ENCODE peak calls at places on chromosomes 13 and 19, in nine cellular contexts. One of them, this sample, is unnamed.

GRCh38 chr13:35791191-35791902 is 314.9 kb upstream of the MAB21L1 start:
- DNase-seq in brain microvascular endothelial cell: no peak
- DNase-seq in spleen: no peak
- DNase-seq in uterus: no peak
- DNase-seq in tibial artery: no peak
- DNase-seq in right lobe of liver: no peak
- DNase-seq in IMR-90: peak
- DNase-seq in Peyer's patch: no peak
- DNase-seq in thyroid gland: no peak
- DNase-seq in this sample: no peak

GRCh38 chr19:19460258-19460731 is 54.8 kb downstream of the GATAD2A start:
- DNase-seq in brain microvascular endothelial cell: no peak
- DNase-seq in spleen: peak
- DNase-seq in uterus: no peak
- DNase-seq in tibial artery: no peak
- DNase-seq in right lobe of liver: no peak
- DNase-seq in IMR-90: peak
- DNase-seq in Peyer's patch: peak
- DNase-seq in thyroid gland: no peak
- DNase-seq in this sample: peak

GRCh38 chr19:11364296-11364904 is 9.2 kb downstream of the PLPPR2 start:
- DNase-seq in brain microvascular endothelial cell: no peak
- DNase-seq in spleen: no peak
- DNase-seq in uterus: no peak
- DNase-seq in tibial artery: no peak
- DNase-seq in right lobe of liver: no peak
- DNase-seq in IMR-90: no peak
- DNase-seq in Peyer's patch: no peak
- DNase-seq in thyroid gland: no peak
- DNase-seq in this sample: no peak

GRCh38 chr19:29397748-29398147 is 128.0 kb upstream of the VSTM2B start:
- DNase-seq in brain microvascular endothelial cell: no peak
- DNase-seq in spleen: no peak
- DNase-seq in uterus: no peak
- DNase-seq in tibial artery: no peak
- DNase-seq in right lobe of liver: no peak
- DNase-seq in IMR-90: no peak
- DNase-seq in Peyer's patch: no peak
- DNase-seq in thyroid gland: no peak
- DNase-seq in this sample: no peak

GRCh38 chr19:39128511-39129079 is 3.0 kb downstream of the PAK4 start:
- DNase-seq in brain microvascular endothelial cell: no peak
- DNase-seq in spleen: no peak
- DNase-seq in uterus: no peak
- DNase-seq in tibial artery: no peak
- DNase-seq in right lobe of liver: no peak
- DNase-seq in IMR-90: no peak
- DNase-seq in Peyer's patch: peak
- DNase-seq in thyroid gland: no peak
- DNase-seq in this sample: no peak

GRCh38 chr19:14475251-14476073 is at the start of gene PTGER1:
- DNase-seq in brain microvascular endothelial cell: no peak
- DNase-seq in spleen: no peak
- DNase-seq in uterus: no peak
- DNase-seq in tibial artery: no peak
- DNase-seq in right lobe of liver: no peak
- DNase-seq in IMR-90: peak
- DNase-seq in Peyer's patch: no peak
- DNase-seq in thyroid gland: no peak
- DNase-seq in this sample: no peak

GRCh38 chr13:101127741-101128353 is 288.5 kb downstream of the NALCN start:
- DNase-seq in brain microvascular endothelial cell: peak
- DNase-seq in spleen: no peak
- DNase-seq in uterus: no peak
- DNase-seq in tibial artery: no peak
- DNase-seq in right lobe of liver: no peak
- DNase-seq in IMR-90: peak
- DNase-seq in Peyer's patch: no peak
- DNase-seq in thyroid gland: peak
- DNase-seq in this sample: no peak

GRCh38 chr13:35789335-35790166 is 313.1 kb upstream of the MAB21L1 start:
- DNase-seq in brain microvascular endothelial cell: peak
- DNase-seq in spleen: no peak
- DNase-seq in uterus: no peak
- DNase-seq in tibial artery: no peak
- DNase-seq in right lobe of liver: no peak
- DNase-seq in IMR-90: peak
- DNase-seq in Peyer's patch: no peak
- DNase-seq in thyroid gland: no peak
- DNase-seq in this sample: no peak

GRCh38 chr13:76994281-76994680 is 2.4 kb downstream of the CLN5 start:
- DNase-seq in brain microvascular endothelial cell: no peak
- DNase-seq in spleen: no peak
- DNase-seq in uterus: no peak
- DNase-seq in tibial artery: no peak
- DNase-seq in right lobe of liver: no peak
- DNase-seq in IMR-90: no peak
- DNase-seq in Peyer's patch: no peak
- DNase-seq in thyroid gland: no peak
- DNase-seq in this sample: no peak

GRCh38 chr13:107942030-107942617 is 273.2 kb downstream of the LIG4 start:
- DNase-seq in brain microvascular endothelial cell: no peak
- DNase-seq in spleen: no peak
- DNase-seq in uterus: no peak
- DNase-seq in tibial artery: no peak
- DNase-seq in right lobe of liver: no peak
- DNase-seq in IMR-90: no peak
- DNase-seq in Peyer's patch: no peak
- DNase-seq in thyroid gland: no peak
- DNase-seq in this sample: no peak

GRCh38 chr19:575527-576506 is 3.4 kb downstream of the BSG start:
- DNase-seq in brain microvascular endothelial cell: no peak
- DNase-seq in spleen: no peak
- DNase-seq in uterus: peak
- DNase-seq in tibial artery: no peak
- DNase-seq in right lobe of liver: peak
- DNase-seq in IMR-90: peak
- DNase-seq in Peyer's patch: no peak
- DNase-seq in thyroid gland: peak
- DNase-seq in this sample: peak

GRCh38 chr13:26941345-26942174 is 181.0 kb upstream of the GPR12 start:
- DNase-seq in brain microvascular endothelial cell: peak
- DNase-seq in spleen: no peak
- DNase-seq in uterus: no peak
- DNase-seq in tibial artery: no peak
- DNase-seq in right lobe of liver: no peak
- DNase-seq in IMR-90: peak
- DNase-seq in Peyer's patch: no peak
- DNase-seq in thyroid gland: no peak
- DNase-seq in this sample: no peak

GRCh38 chr13:30576528-30576927 is 41.2 kb upstream of the USPL1 start:
- DNase-seq in brain microvascular endothelial cell: peak
- DNase-seq in spleen: no peak
- DNase-seq in uterus: no peak
- DNase-seq in tibial artery: no peak
- DNase-seq in right lobe of liver: no peak
- DNase-seq in IMR-90: peak
- DNase-seq in Peyer's patch: no peak
- DNase-seq in thyroid gland: peak
- DNase-seq in this sample: no peak

GRCh38 chr13:98368019-98368418 is 190.9 kb upstream of the RNF113B start:
- DNase-seq in brain microvascular endothelial cell: no peak
- DNase-seq in spleen: no peak
- DNase-seq in uterus: no peak
- DNase-seq in tibial artery: no peak
- DNase-seq in right lobe of liver: no peak
- DNase-seq in IMR-90: peak
- DNase-seq in Peyer's patch: no peak
- DNase-seq in thyroid gland: peak
- DNase-seq in this sample: no peak
- H3K27ac ChIP-seq in brain microvascular endothelial cell: no peak
- H3K27ac ChIP-seq in spleen: no peak
- H3K27ac ChIP-seq in uterus: no peak
- H3K27ac ChIP-seq in tibial artery: no peak
- H3K27ac ChIP-seq in right lobe of liver: no peak
- H3K27ac ChIP-seq in IMR-90: peak
- H3K27ac ChIP-seq in Peyer's patch: no peak
- H3K27ac ChIP-seq in thyroid gland: peak
- H3K27ac ChIP-seq in this sample: no peak

DNA sequence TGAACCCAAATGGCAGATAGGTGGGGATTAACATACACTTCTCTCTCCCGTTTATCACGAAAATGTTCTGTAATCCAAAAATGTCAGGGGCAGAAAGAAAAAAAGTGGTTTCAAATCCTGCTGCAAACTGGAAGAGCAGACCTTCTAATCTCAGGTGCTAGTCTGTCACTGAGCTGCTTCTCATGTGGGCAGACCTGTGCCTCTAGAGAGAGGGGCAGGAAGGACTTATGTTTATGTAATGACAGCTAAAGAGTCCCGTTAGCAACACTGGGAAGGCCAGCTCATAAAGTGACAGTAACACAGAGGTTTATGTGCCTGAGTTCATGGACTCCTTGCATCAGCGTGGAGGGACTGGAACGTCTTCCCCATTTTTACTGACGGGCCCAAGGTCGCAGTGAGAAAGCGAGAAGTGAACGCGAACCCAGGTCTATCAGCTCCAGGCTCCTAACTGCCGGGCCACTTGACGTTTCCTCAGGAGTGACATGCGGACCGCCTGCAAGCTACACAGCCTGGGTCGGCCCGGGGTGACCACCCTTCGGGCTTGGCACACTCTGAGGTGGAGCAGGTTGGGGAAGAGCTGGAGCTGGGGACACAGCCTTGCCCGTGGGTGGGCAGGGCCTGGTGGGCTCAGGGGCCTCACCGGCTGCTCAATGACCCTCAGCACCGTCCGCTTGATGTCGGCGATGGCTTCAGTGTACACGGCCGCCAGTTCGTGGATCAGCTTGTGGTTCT is 9.6 kb upstream of the RSPH6A start:
- DNase-seq in brain microvascular endothelial cell: no peak
- DNase-seq in spleen: no peak
- DNase-seq in uterus: no peak
- DNase-seq in tibial artery: no peak
- DNase-seq in right lobe of liver: no peak
- DNase-seq in IMR-90: no peak
- DNase-seq in Peyer's patch: no peak
- DNase-seq in thyroid gland: no peak
- DNase-seq in this sample: no peak
- H3K27ac ChIP-seq in brain microvascular endothelial cell: no peak
- H3K27ac ChIP-seq in spleen: no peak
- H3K27ac ChIP-seq in uterus: no peak
- H3K27ac ChIP-seq in tibial artery: no peak
- H3K27ac ChIP-seq in right lobe of liver: no peak
- H3K27ac ChIP-seq in IMR-90: no peak
- H3K27ac ChIP-seq in Peyer's patch: no peak
- H3K27ac ChIP-seq in thyroid gland: no peak
- H3K27ac ChIP-seq in this sample: no peak

GRCh38 chr13:98938801-98939200 is 39.1 kb downstream of the DOCK9 start:
- DNase-seq in brain microvascular endothelial cell: no peak
- DNase-seq in spleen: peak
- DNase-seq in uterus: no peak
- DNase-seq in tibial artery: no peak
- DNase-seq in right lobe of liver: no peak
- DNase-seq in IMR-90: no peak
- DNase-seq in Peyer's patch: no peak
- DNase-seq in thyroid gland: no peak
- DNase-seq in this sample: no peak

GRCh38 chr13:98939552-98940306 is 38.1 kb downstream of the DOCK9 start:
- DNase-seq in brain microvascular endothelial cell: no peak
- DNase-seq in spleen: peak
- DNase-seq in uterus: peak
- DNase-seq in tibial artery: no peak
- DNase-seq in right lobe of liver: no peak
- DNase-seq in IMR-90: no peak
- DNase-seq in Peyer's patch: no peak
- DNase-seq in thyroid gland: no peak
- DNase-seq in this sample: no peak

GRCh38 chr13:98940325-98940724 is 37.5 kb downstream of the DOCK9 start:
- DNase-seq in brain microvascular endothelial cell: no peak
- DNase-seq in spleen: no peak
- DNase-seq in uterus: no peak
- DNase-seq in tibial artery: no peak
- DNase-seq in right lobe of liver: no peak
- DNase-seq in IMR-90: no peak
- DNase-seq in Peyer's patch: no peak
- DNase-seq in thyroid gland: no peak
- DNase-seq in this sample: no peak

GRCh38 chr13:98941118-98941517 is 36.7 kb downstream of the DOCK9 start:
- DNase-seq in brain microvascular endothelial cell: no peak
- DNase-seq in spleen: no peak
- DNase-seq in uterus: no peak
- DNase-seq in tibial artery: no peak
- DNase-seq in right lobe of liver: no peak
- DNase-seq in IMR-90: no peak
- DNase-seq in Peyer's patch: no peak
- DNase-seq in thyroid gland: no peak
- DNase-seq in this sample: no peak

DNA sequence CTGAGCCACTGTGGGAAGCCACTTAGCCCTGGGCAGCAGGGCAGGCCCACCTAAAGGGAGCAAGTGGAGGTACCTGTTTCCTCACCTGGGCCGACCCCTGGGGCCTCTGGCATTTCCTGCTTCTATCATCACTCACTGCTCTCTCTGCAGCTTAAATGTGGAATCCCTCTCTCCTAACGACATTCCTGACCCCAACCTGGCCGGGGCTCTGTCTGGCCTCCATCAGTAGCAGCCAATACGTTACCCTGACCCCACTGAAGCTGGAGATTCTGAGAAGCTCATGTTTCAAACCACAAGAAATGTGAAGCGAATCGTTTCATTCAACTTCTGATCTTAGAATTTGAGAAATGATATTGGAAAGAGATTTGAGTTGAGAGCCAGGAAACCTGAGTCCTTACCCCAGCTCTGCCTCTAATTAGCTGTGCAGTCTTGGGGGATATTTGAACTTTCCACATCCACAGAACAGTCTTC is 39.9 kb downstream of the DOCK9 start:
- DNase-seq in brain microvascular endothelial cell: no peak
- DNase-seq in spleen: peak
- DNase-seq in uterus: no peak
- DNase-seq in tibial artery: no peak
- DNase-seq in right lobe of liver: no peak
- DNase-seq in IMR-90: peak
- DNase-seq in Peyer's patch: no peak
- DNase-seq in thyroid gland: no peak
- DNase-seq in this sample: no peak
- H3K27ac ChIP-seq in brain microvascular endothelial cell: no peak
- H3K27ac ChIP-seq in spleen: no peak
- H3K27ac ChIP-seq in uterus: peak
- H3K27ac ChIP-seq in tibial artery: no peak
- H3K27ac ChIP-seq in right lobe of liver: no peak
- H3K27ac ChIP-seq in IMR-90: no peak
- H3K27ac ChIP-seq in Peyer's patch: no peak
- H3K27ac ChIP-seq in thyroid gland: no peak
- H3K27ac ChIP-seq in this sample: no peak

DNA sequence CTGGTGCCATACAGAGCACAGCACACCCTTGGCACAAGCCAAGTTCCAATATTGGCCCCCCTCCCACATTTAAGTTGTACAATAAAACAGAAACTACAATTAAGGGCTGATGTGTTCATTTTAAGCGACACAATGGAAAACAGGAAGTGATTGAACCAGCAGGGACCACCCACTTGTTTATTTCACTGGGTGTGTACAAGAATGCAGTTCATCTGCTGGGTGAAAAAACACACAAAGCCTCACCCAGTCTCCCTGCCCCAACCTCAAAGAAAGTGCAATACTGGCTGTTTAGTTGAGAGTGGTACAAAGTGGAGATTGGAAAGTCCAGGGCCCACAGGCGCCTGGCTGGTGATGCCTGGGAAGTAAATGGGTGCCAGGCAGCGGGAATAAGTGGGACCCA is 322.0 kb downstream of the ZNF536 start:
- DNase-seq in brain microvascular endothelial cell: no peak
- DNase-seq in spleen: no peak
- DNase-seq in uterus: no peak
- DNase-seq in tibial artery: no peak
- DNase-seq in right lobe of liver: no peak
- DNase-seq in IMR-90: no peak
- DNase-seq in Peyer's patch: no peak
- DNase-seq in thyroid gland: no peak
- DNase-seq in this sample: no peak
- H3K27ac ChIP-seq in brain microvascular endothelial cell: no peak
- H3K27ac ChIP-seq in spleen: no peak
- H3K27ac ChIP-seq in uterus: no peak
- H3K27ac ChIP-seq in tibial artery: no peak
- H3K27ac ChIP-seq in right lobe of liver: no peak
- H3K27ac ChIP-seq in IMR-90: no peak
- H3K27ac ChIP-seq in Peyer's patch: no peak
- H3K27ac ChIP-seq in thyroid gland: no peak
- H3K27ac ChIP-seq in this sample: no peak